ENCODE peak calls at places on chromosomes 3 and 15, in eight cellular contexts. One of them, this sample, is unnamed.

GRCh38 chr3:63875510-63875909 is 11.8 kb downstream of the ATXN7 start:
- DNase-seq in transverse colon: no peak
- DNase-seq in mammary epithelial cell: no peak
- DNase-seq in dorsolateral prefrontal cortex: no peak
- DNase-seq in H1: no peak
- DNase-seq in fibroblast of lung: no peak
- DNase-seq in pancreas: no peak
- DNase-seq in fibroblast of the aortic adventitia: no peak
- DNase-seq in this sample: no peak

GRCh38 chr15:68650901-68651709 is 72.3 kb downstream of the CORO2B start:
- DNase-seq in fibroblast of lung: no peak
- DNase-seq in dorsolateral prefrontal cortex: no peak
- DNase-seq in fibroblast of the aortic adventitia: no peak
- DNase-seq in pancreas: peak
- DNase-seq in mammary epithelial cell: no peak
- DNase-seq in H1: peak
- DNase-seq in transverse colon: peak
- DNase-seq in this sample: no peak

GRCh38 chr3:138344754-138345153 is 3.6 kb upstream of the MRAS start:
- DNase-seq in transverse colon: no peak
- DNase-seq in fibroblast of lung: no peak
- DNase-seq in H1: no peak
- DNase-seq in dorsolateral prefrontal cortex: no peak
- DNase-seq in mammary epithelial cell: no peak
- DNase-seq in pancreas: no peak
- DNase-seq in fibroblast of the aortic adventitia: no peak
- DNase-seq in this sample: no peak

GRCh38 chr3:113532698-113533533 is 561 bp downstream of the SIDT1 start:
- DNase-seq in fibroblast of lung: peak
- DNase-seq in pancreas: peak
- DNase-seq in mammary epithelial cell: no peak
- DNase-seq in transverse colon: peak
- DNase-seq in dorsolateral prefrontal cortex: no peak
- DNase-seq in fibroblast of the aortic adventitia: no peak
- DNase-seq in H1: no peak
- DNase-seq in this sample: no peak

GRCh38 chr15:51731549-51732267 is 5.7 kb downstream of the LYSMD2 start:
- DNase-seq in dorsolateral prefrontal cortex: no peak
- DNase-seq in pancreas: no peak
- DNase-seq in H1: no peak
- DNase-seq in transverse colon: peak
- DNase-seq in fibroblast of lung: peak
- DNase-seq in fibroblast of the aortic adventitia: peak
- DNase-seq in mammary epithelial cell: no peak
- DNase-seq in this sample: peak

GRCh38 chr15:62603757-62604156 is 438.7 kb upstream of the C2CD4B start:
- DNase-seq in dorsolateral prefrontal cortex: no peak
- DNase-seq in pancreas: no peak
- DNase-seq in H1: no peak
- DNase-seq in fibroblast of the aortic adventitia: peak
- DNase-seq in transverse colon: peak
- DNase-seq in mammary epithelial cell: peak
- DNase-seq in fibroblast of lung: peak
- DNase-seq in this sample: peak

GRCh38 chr15:85289677-85290365 is 90.6 kb upstream of the AKAP13 start:
- DNase-seq in fibroblast of the aortic adventitia: peak
- DNase-seq in H1: no peak
- DNase-seq in pancreas: peak
- DNase-seq in mammary epithelial cell: peak
- DNase-seq in fibroblast of lung: peak
- DNase-seq in dorsolateral prefrontal cortex: peak
- DNase-seq in transverse colon: peak
- DNase-seq in this sample: peak

GRCh38 chr3:193614430-193614829 is 21.4 kb downstream of the OPA1 start:
- DNase-seq in dorsolateral prefrontal cortex: no peak
- DNase-seq in pancreas: no peak
- DNase-seq in transverse colon: no peak
- DNase-seq in H1: no peak
- DNase-seq in fibroblast of lung: no peak
- DNase-seq in fibroblast of the aortic adventitia: no peak
- DNase-seq in mammary epithelial cell: no peak
- DNase-seq in this sample: no peak

GRCh38 chr15:74345051-74345450 is 22.4 kb downstream of the CYP11A1 start:
- DNase-seq in H1: no peak
- DNase-seq in pancreas: no peak
- DNase-seq in mammary epithelial cell: no peak
- DNase-seq in fibroblast of lung: peak
- DNase-seq in dorsolateral prefrontal cortex: no peak
- DNase-seq in fibroblast of the aortic adventitia: no peak
- DNase-seq in transverse colon: no peak
- DNase-seq in this sample: no peak

GRCh38 chr3:46849098-46849631 is 14.1 kb downstream of the MYL3 start:
- DNase-seq in dorsolateral prefrontal cortex: no peak
- DNase-seq in pancreas: no peak
- DNase-seq in fibroblast of lung: no peak
- DNase-seq in mammary epithelial cell: no peak
- DNase-seq in fibroblast of the aortic adventitia: no peak
- DNase-seq in H1: no peak
- DNase-seq in transverse colon: no peak
- DNase-seq in this sample: no peak

GRCh38 chr3:183477801-183478456 is 49.5 kb upstream of the MCF2L2 start:
- DNase-seq in dorsolateral prefrontal cortex: no peak
- DNase-seq in transverse colon: no peak
- DNase-seq in fibroblast of the aortic adventitia: no peak
- DNase-seq in fibroblast of lung: no peak
- DNase-seq in mammary epithelial cell: peak
- DNase-seq in pancreas: no peak
- DNase-seq in H1: no peak
- DNase-seq in this sample: no peak

GRCh38 chr3:96961576-96961975 is 147.2 kb downstream of the EPHA6 start:
- DNase-seq in H1: no peak
- DNase-seq in fibroblast of the aortic adventitia: no peak
- DNase-seq in fibroblast of lung: no peak
- DNase-seq in mammary epithelial cell: peak
- DNase-seq in pancreas: no peak
- DNase-seq in dorsolateral prefrontal cortex: no peak
- DNase-seq in transverse colon: no peak
- DNase-seq in this sample: no peak

GRCh38 chr3:17841190-17841828 is 98.9 kb upstream of the TBC1D5 start:
- DNase-seq in mammary epithelial cell: peak
- DNase-seq in dorsolateral prefrontal cortex: peak
- DNase-seq in fibroblast of the aortic adventitia: peak
- DNase-seq in H1: peak
- DNase-seq in fibroblast of lung: peak
- DNase-seq in pancreas: peak
- DNase-seq in transverse colon: peak
- DNase-seq in this sample: no peak

GRCh38 chr3:152786977-152787681 is 47.8 kb upstream of the P2RY1 start:
- DNase-seq in transverse colon: no peak
- DNase-seq in mammary epithelial cell: no peak
- DNase-seq in fibroblast of lung: no peak
- DNase-seq in fibroblast of the aortic adventitia: no peak
- DNase-seq in H1: no peak
- DNase-seq in pancreas: no peak
- DNase-seq in dorsolateral prefrontal cortex: no peak
- DNase-seq in this sample: no peak

GRCh38 chr3:186472466-186473008 is 71.6 kb downstream of the CRYGS start:
- DNase-seq in mammary epithelial cell: no peak
- DNase-seq in dorsolateral prefrontal cortex: no peak
- DNase-seq in transverse colon: no peak
- DNase-seq in H1: no peak
- DNase-seq in fibroblast of the aortic adventitia: no peak
- DNase-seq in fibroblast of lung: peak
- DNase-seq in pancreas: no peak
- DNase-seq in this sample: no peak

GRCh38 chr3:178551916-178552321 is 15.7 kb downstream of the KCNMB2 start:
- DNase-seq in H1: no peak
- DNase-seq in dorsolateral prefrontal cortex: no peak
- DNase-seq in pancreas: no peak
- DNase-seq in fibroblast of lung: peak
- DNase-seq in fibroblast of the aortic adventitia: peak
- DNase-seq in transverse colon: no peak
- DNase-seq in mammary epithelial cell: no peak
- DNase-seq in this sample: peak

GRCh38 chr3:111547645-111548044 is 5.6 kb downstream of the CD96 start:
- DNase-seq in pancreas: no peak
- DNase-seq in fibroblast of the aortic adventitia: no peak
- DNase-seq in mammary epithelial cell: no peak
- DNase-seq in transverse colon: peak
- DNase-seq in dorsolateral prefrontal cortex: no peak
- DNase-seq in fibroblast of lung: no peak
- DNase-seq in H1: no peak
- DNase-seq in this sample: no peak

GRCh38 chr3:169237181-169237580 is 426.3 kb downstream of the MECOM start:
- DNase-seq in fibroblast of lung: peak
- DNase-seq in dorsolateral prefrontal cortex: no peak
- DNase-seq in transverse colon: no peak
- DNase-seq in H1: no peak
- DNase-seq in mammary epithelial cell: no peak
- DNase-seq in fibroblast of the aortic adventitia: peak
- DNase-seq in pancreas: no peak
- DNase-seq in this sample: peak

GRCh38 chr3:141797167-141797773 is 34.1 kb downstream of the GRK7 start:
- DNase-seq in H1: peak
- DNase-seq in fibroblast of the aortic adventitia: peak
- DNase-seq in pancreas: peak
- DNase-seq in transverse colon: peak
- DNase-seq in fibroblast of lung: peak
- DNase-seq in mammary epithelial cell: no peak
- DNase-seq in dorsolateral prefrontal cortex: no peak
- DNase-seq in this sample: no peak

GRCh38 chr3:20462226-20462625 is 276.2 kb upstream of the SGO1 start:
- DNase-seq in mammary epithelial cell: no peak
- DNase-seq in H1: no peak
- DNase-seq in fibroblast of lung: no peak
- DNase-seq in fibroblast of the aortic adventitia: no peak
- DNase-seq in transverse colon: no peak
- DNase-seq in pancreas: no peak
- DNase-seq in dorsolateral prefrontal cortex: no peak
- DNase-seq in this sample: no peak

GRCh38 chr3:69959581-69959980 is 40.0 kb upstream of the SAMMSON start:
- DNase-seq in dorsolateral prefrontal cortex: no peak
- DNase-seq in mammary epithelial cell: no peak
- DNase-seq in H1: no peak
- DNase-seq in fibroblast of lung: no peak
- DNase-seq in fibroblast of the aortic adventitia: no peak
- DNase-seq in transverse colon: no peak
- DNase-seq in pancreas: no peak
- DNase-seq in this sample: no peak

GRCh38 chr15:65550681-65551098 is 20.4 kb downstream of the HACD3 start:
- DNase-seq in fibroblast of the aortic adventitia: peak
- DNase-seq in fibroblast of lung: peak
- DNase-seq in dorsolateral prefrontal cortex: no peak
- DNase-seq in transverse colon: no peak
- DNase-seq in H1: no peak
- DNase-seq in pancreas: no peak
- DNase-seq in mammary epithelial cell: peak
- DNase-seq in this sample: no peak

GRCh38 chr3:55405436-55405835 is 81.7 kb downstream of the WNT5A start:
- DNase-seq in dorsolateral prefrontal cortex: no peak
- DNase-seq in H1: peak
- DNase-seq in fibroblast of lung: peak
- DNase-seq in fibroblast of the aortic adventitia: peak
- DNase-seq in mammary epithelial cell: peak
- DNase-seq in pancreas: no peak
- DNase-seq in transverse colon: no peak
- DNase-seq in this sample: no peak

DNA sequence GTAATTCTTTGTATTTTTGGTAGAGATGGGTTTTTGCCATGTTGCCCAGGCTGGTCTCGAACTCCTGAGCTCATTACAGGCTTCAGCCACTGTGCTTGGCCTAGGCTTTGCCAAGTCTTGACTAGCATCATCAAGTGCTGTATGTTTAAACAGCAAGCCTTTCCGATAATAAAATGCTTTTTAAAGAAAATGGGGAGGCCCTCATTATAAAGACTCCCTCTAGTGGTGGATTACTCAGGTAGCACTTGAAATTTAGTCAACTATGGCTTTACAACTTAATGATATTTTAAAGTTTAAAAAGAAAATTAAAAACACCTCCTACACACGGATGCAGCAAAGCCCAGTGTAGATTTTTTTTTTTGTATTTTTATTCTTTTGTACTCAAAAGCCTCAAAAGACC is 213.6 kb downstream of the GAP43 start:
- DNase-seq in mammary epithelial cell: no peak
- DNase-seq in pancreas: no peak
- DNase-seq in dorsolateral prefrontal cortex: no peak
- DNase-seq in transverse colon: no peak
- DNase-seq in H1: no peak
- DNase-seq in fibroblast of the aortic adventitia: peak
- DNase-seq in fibroblast of lung: peak
- DNase-seq in this sample: no peak
- TF ChIP-seq CTCF in mammary epithelial cell: peak
- TF ChIP-seq CTCF in pancreas: peak
- TF ChIP-seq CTCF in dorsolateral prefrontal cortex: no peak
- TF ChIP-seq CTCF in transverse colon: peak
- TF ChIP-seq CTCF in H1: no peak
- TF ChIP-seq CTCF in fibroblast of the aortic adventitia: peak
- TF ChIP-seq CTCF in fibroblast of lung: peak
- TF ChIP-seq CTCF in this sample: peak

GRCh38 chr3:66483006-66483928 is 17.6 kb downstream of the LRIG1 start:
- DNase-seq in fibroblast of lung: peak
- DNase-seq in transverse colon: peak
- DNase-seq in fibroblast of the aortic adventitia: peak
- DNase-seq in pancreas: peak
- DNase-seq in dorsolateral prefrontal cortex: peak
- DNase-seq in H1: no peak
- DNase-seq in mammary epithelial cell: no peak
- DNase-seq in this sample: no peak
- H3K4me3 ChIP-seq in fibroblast of lung: no peak
- H3K4me3 ChIP-seq in transverse colon: no peak
- H3K4me3 ChIP-seq in fibroblast of the aortic adventitia: no peak
- H3K4me3 ChIP-seq in pancreas: peak
- H3K4me3 ChIP-seq in dorsolateral prefrontal cortex: peak
- H3K4me3 ChIP-seq in H1: no peak
- H3K4me3 ChIP-seq in mammary epithelial cell: no peak
- H3K4me3 ChIP-seq in this sample: no peak

DNA sequence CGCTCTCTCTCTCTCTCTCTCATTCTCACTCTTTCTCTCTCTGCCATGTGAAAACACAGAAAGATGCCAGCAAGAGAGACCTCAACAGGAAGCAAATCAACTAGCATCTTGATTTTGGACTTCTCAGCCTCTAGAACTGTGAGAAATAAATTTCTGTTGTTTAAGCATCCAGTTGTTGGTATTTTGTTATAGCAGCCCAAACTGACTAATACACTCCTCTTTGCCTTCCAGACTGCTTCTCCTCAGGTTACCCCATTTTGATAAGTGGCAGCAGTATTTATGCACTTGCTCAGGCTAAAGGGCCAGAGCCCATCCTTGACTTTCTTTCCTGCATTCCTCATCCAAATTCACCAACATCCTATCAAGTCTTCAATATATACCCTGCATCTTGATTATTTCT is 76.6 kb upstream of the NANOGP8 start:
- DNase-seq in mammary epithelial cell: no peak
- DNase-seq in fibroblast of the aortic adventitia: no peak
- DNase-seq in fibroblast of lung: no peak
- DNase-seq in pancreas: no peak
- DNase-seq in transverse colon: no peak
- DNase-seq in dorsolateral prefrontal cortex: no peak
- DNase-seq in H1: no peak
- DNase-seq in this sample: no peak
- TF ChIP-seq CTCF in mammary epithelial cell: no peak
- TF ChIP-seq CTCF in fibroblast of the aortic adventitia: no peak
- TF ChIP-seq CTCF in fibroblast of lung: no peak
- TF ChIP-seq CTCF in pancreas: no peak
- TF ChIP-seq CTCF in transverse colon: no peak
- TF ChIP-seq CTCF in dorsolateral prefrontal cortex: no peak
- TF ChIP-seq CTCF in H1: no peak
- TF ChIP-seq CTCF in this sample: no peak

GRCh38 chr15:38471974-38472373 is 18.0 kb downstream of the FAM98B start:
- DNase-seq in pancreas: no peak
- DNase-seq in dorsolateral prefrontal cortex: no peak
- DNase-seq in transverse colon: no peak
- DNase-seq in fibroblast of lung: no peak
- DNase-seq in H1: no peak
- DNase-seq in fibroblast of the aortic adventitia: no peak
- DNase-seq in mammary epithelial cell: no peak
- DNase-seq in this sample: no peak
- H3K4me3 ChIP-seq in pancreas: no peak
- H3K4me3 ChIP-seq in dorsolateral prefrontal cortex: no peak
- H3K4me3 ChIP-seq in transverse colon: no peak
- H3K4me3 ChIP-seq in fibroblast of lung: no peak
- H3K4me3 ChIP-seq in H1: no peak
- H3K4me3 ChIP-seq in fibroblast of the aortic adventitia: no peak
- H3K4me3 ChIP-seq in mammary epithelial cell: no peak
- H3K4me3 ChIP-seq in this sample: no peak

This sample was measured in AG09309.